ENCODE peak calls at places on chromosomes 12 and 14, in four cellular contexts. W is HepG2, D is K562, K is GM12878. S is an unnamed sample.

GRCh38 chr12:59151243-59151642 is 230.9 kb upstream of the LRIG3 start:
- DNase-seq in K (no peak), D (no peak), W (no peak), S (no peak)

GRCh38 chr12:78392918-78393317 is 471.7 kb upstream of the SYT1 start:
- DNase-seq in K (no peak), W (no peak), D (no peak), S (no peak)

GRCh38 chr14:32513571-32514009 is 184.5 kb downstream of the AKAP6 start:
- DNase-seq in W (no peak), K (no peak), D (no peak), S (no peak)

GRCh38 chr12:91637789-91638624 is 455.4 kb upstream of the DCN start:
- DNase-seq in K (no peak), W (no peak), D (no peak), S (no peak)

GRCh38 chr12:97283297-97283696 is 179.3 kb upstream of the RMST start:
- DNase-seq in D (peak), K (no peak), W (no peak), S (no peak)

GRCh38 chr12:100733817-100734593 is 60.6 kb upstream of the ANO4 start:
- DNase-seq in W (peak), D (peak), K (no peak), S (peak)

GRCh38 chr14:54881235-54881760 is 21.3 kb downstream of the GCH1 start:
- DNase-seq in D (no peak), W (no peak), K (peak), S (no peak)

GRCh38 chr12:122545855-122546254 is 18.8 kb downstream of the KNTC1 start:
- DNase-seq in D (no peak), K (no peak), W (no peak), S (no peak)

GRCh38 chr12:50751921-50752721 is 11.8 kb upstream of the ATF1 start:
- DNase-seq in W (no peak), D (no peak), K (no peak), S (peak)

GRCh38 chr14:94561656-94562010 is 391 bp downstream of the SERPINA4 start:
- DNase-seq in W (no peak), D (no peak), K (no peak), S (no peak)

GRCh38 chr12:127272864-127273263 is 994.1 kb upstream of the TMEM132C start:
- DNase-seq in W (no peak), K (no peak), D (no peak), S (no peak)

GRCh38 chr14:49585803-49586672 is at the start of gene RPS29:
- DNase-seq in K (peak), W (peak), D (peak), S (peak)

GRCh38 chr12:118402251-118402650 is 25.9 kb downstream of the SUDS3 start:
- DNase-seq in W (no peak), D (no peak), K (no peak), S (no peak)

GRCh38 chr12:56684745-56685369 is 3.2 kb downstream of the PTGES3 start:
- DNase-seq in W (no peak), D (no peak), K (no peak), S (peak)

GRCh38 chr12:57607958-57608663 is 3.1 kb upstream of the ARHGEF25 start:
- DNase-seq in D (no peak), K (no peak), W (no peak), S (no peak)

GRCh38 chr12:74334770-74335169 is 202.9 kb upstream of the ATXN7L3B start:
- DNase-seq in W (no peak), K (no peak), D (no peak), S (peak)

GRCh38 chr12:3119745-3120660 is 42.8 kb downstream of the TSPAN9 start:
- DNase-seq in K (no peak), D (no peak), W (no peak), S (no peak)

GRCh38 chr14:64943556-64943955 is 1.0 kb upstream of the GPX2 start:
- DNase-seq in W (no peak), K (no peak), D (no peak), S (no peak)

GRCh38 chr14:75714993-75715392 is 53.9 kb downstream of the TTLL5 start:
- DNase-seq in D (no peak), K (no peak), W (no peak), S (no peak)

GRCh38 chr14:55062517-55063351 is 11.3 kb downstream of the MAPK1IP1L start:
- DNase-seq in W (no peak), K (no peak), D (no peak), S (no peak)

GRCh38 chr14:75372260-75372659 is 55.6 kb upstream of the JDP2 start:
- DNase-seq in K (no peak), D (no peak), W (no peak), S (no peak)

GRCh38 chr12:32483499-32483898 is 84.1 kb downstream of the FGD4 start:
- DNase-seq in W (no peak), K (no peak), D (no peak), S (no peak)

GRCh38 chr14:99968156-99968920 is 96.9 kb upstream of the EVL start:
- DNase-seq in D (no peak), K (no peak), W (no peak), S (no peak)

GRCh38 chr14:101033446-101034165 is 130.1 kb upstream of the RTL1 start:
- DNase-seq in W (no peak), K (no peak), D (no peak), S (no peak)

GRCh38 chr12:132872073-132872855 is 15.1 kb downstream of the CHFR start:
- DNase-seq in D (no peak), W (no peak), K (no peak), S (no peak)

GRCh38 chr12:132874175-132874574 is 13.2 kb downstream of the CHFR start:
- DNase-seq in W (no peak), D (no peak), K (no peak), S (no peak)

GRCh38 chr12:132873724-132874123 is 13.7 kb downstream of the CHFR start:
- DNase-seq in W (no peak), K (no peak), D (no peak), S (no peak)

GRCh38 chr12:132869551-132869950 is 17.9 kb downstream of the CHFR start:
- DNase-seq in W (no peak), D (no peak), K (no peak), S (no peak)

GRCh38 chr12:132872975-132873421 is 14.4 kb downstream of the CHFR start:
- DNase-seq in D (no peak), W (no peak), K (peak), S (no peak)
- TF ChIP-seq POLR2AphosphoS2 in D (no peak), W (no peak), K (no peak), S (no peak)

DNA sequence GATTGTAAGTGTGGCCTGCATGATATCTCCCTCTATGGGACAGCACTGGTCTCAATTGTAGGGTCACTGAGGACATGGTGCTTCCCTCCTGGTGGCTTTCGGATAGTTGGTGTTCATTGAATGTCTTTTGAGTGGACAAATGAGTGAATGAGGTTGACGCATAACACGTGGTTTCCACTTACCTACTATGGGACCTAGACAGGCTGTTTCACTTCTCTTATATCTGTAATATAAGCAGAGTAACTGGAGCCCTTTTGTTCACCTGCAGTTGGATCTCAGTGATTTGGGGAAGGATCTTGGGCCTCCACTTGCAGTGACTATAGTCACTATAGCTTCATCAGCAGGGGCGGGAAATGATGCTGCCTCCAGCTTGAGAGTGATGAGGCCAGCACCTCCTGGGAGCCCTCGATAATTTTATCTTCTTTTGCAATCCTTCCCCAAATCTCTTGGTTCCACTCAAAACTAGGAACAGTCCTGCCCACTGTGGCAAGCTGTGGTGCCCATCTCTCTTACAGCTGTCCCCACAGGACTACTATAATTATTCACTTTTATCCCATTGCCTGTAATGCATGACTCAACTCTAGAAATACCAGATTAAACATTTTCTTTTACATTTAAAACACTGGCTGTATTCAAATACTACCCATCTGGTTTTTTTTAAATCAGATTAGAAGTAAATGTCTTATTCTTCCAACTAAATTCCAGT is 242.9 kb downstream of the CHST11 start:
- DNase-seq in K (peak), W (no peak), D (no peak), S (no peak)
- TF ChIP-seq POLR2AphosphoS2 in K (no peak), W (no peak), D (no peak), S (no peak)

DNA sequence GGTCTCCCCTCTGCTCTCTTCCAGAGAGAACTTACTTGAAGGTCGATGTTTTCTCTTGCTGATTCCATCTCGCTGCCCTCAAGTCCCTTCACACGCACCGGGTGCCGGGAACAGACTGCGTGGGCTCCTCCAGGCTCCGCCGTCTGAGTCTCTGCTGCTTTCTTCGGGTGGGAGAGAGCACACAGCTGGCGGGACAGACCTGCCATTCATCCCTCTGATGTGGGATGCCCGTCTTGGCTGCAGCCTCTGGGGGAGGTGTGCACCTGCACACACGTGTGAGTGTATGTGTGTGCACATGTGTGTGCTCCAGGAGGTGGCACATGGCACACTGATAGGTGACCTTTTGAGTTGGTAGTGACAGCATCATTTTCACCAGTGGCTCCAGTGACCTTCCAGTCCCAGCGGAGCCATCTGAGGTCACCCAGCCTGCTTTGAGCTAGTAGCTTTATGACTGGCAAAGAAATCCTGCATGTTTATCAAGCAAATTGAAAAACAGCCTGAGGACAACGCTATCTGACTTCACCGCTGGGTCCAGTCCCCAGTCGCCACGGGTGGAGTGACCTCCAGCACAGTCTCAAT is at the start of gene NINJ2:
- DNase-seq in W (no peak), D (peak), K (no peak), S (no peak)
- TF ChIP-seq POLR2AphosphoS2 in W (no peak), D (no peak), K (no peak), S (no peak)

GRCh38 chr12:109201496-109201885 is 85.1 kb downstream of the ACACB start:
- DNase-seq in W (no peak), K (no peak), D (no peak), S (no peak)

GRCh38 chr12:109200825-109201495 is 84.6 kb downstream of the ACACB start:
- DNase-seq in D (no peak), W (no peak), K (no peak), S (no peak)

GRCh38 chr12:109203480-109203879 is 87.1 kb downstream of the ACACB start:
- DNase-seq in W (no peak), K (no peak), D (no peak), S (no peak)

GRCh38 chr12:109199324-109199723 is 82.9 kb downstream of the ACACB start:
- DNase-seq in K (no peak), D (no peak), W (no peak), S (no peak)

GRCh38 chr12:109202770-109203169 is 86.4 kb downstream of the ACACB start:
- DNase-seq in W (no peak), K (no peak), D (no peak), S (no peak)
- TF ChIP-seq POLR2AphosphoS2 in W (no peak), K (no peak), D (no peak), S (no peak)

GRCh38 chr12:95607642-95608041 is 56.4 kb upstream of the USP44 start:
- DNase-seq in D (no peak), W (peak), K (no peak), S (no peak)

GRCh38 chr12:95605087-95605486 is 53.8 kb upstream of the USP44 start:
- DNase-seq in W (no peak), D (no peak), K (no peak), S (no peak)

GRCh38 chr12:95605875-95606274 is 54.6 kb upstream of the USP44 start:
- DNase-seq in K (no peak), W (peak), D (no peak), S (no peak)

GRCh38 chr12:95611676-95612309 is 60.5 kb upstream of the USP44 start:
- DNase-seq in D (no peak), K (no peak), W (peak), S (peak)

GRCh38 chr12:95608252-95609033 is 57.2 kb upstream of the USP44 start:
- DNase-seq in K (no peak), W (peak), D (no peak), S (peak)
- TF ChIP-seq POLR2AphosphoS2 in K (no peak), W (no peak), D (no peak), S (no peak)

DNA sequence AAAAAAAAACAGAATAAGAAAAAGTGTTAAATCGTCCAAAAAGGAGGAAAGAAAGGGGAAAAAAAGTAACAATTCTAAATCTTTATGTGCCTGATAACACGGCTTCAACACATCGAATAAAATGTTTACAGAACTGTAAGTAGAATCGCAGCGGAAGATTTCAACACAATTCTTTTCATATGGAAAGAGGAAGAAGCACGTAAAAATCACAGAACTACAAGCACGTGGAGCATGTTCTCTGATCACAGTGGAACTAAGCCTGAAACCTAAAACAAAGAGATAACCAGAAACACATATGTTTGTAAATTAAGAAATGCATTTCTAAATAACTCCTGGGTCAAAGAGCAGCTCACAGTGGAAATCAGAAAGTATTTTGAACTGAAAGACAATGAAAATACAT is 8.7 kb downstream of the CLEC7A start:
- DNase-seq in D (no peak), K (no peak), W (no peak), S (no peak)
- TF ChIP-seq POLR2AphosphoS2 in D (no peak), K (no peak), W (no peak), S (no peak)

DNA sequence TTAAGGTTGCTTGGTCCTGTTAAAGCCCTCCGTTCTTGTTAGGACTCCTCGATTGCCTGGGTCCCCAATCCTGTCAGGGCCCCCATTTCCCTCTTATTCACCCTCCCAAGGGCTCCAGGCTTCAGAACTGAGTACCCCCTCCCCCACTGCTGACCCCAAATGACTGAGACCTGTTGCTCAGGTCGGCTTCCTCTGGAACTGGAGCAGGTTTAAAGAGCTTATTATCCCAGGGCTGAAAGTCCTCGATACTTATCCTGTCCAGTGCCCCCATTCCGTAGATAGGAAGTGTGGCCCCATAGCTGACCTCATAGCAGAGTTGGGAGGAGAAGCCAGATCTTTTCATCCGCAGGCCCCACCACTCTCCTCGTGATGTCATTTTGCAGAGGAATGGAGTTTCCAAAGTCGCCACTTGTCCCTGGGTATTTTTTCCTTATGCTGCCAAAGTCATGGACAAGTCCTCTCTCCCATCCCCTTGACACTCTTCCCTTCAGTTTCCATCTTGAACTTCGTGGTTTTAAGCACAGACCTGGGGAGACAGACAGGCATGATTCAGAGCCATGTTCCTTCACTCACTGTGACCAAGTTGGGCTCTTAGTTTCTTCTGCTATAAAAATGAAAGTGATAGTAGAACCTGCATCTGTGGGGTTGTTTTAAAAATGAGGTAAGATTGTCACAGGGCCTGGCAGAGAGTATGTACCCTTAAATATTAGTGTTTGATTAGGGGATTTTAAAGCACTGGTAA is 1.2 kb downstream of the USP30 start:
- DNase-seq in W (peak), D (peak), K (peak), S (no peak)
- TF ChIP-seq POLR2AphosphoS2 in W (no peak), D (no peak), K (no peak), S (no peak)

DNA sequence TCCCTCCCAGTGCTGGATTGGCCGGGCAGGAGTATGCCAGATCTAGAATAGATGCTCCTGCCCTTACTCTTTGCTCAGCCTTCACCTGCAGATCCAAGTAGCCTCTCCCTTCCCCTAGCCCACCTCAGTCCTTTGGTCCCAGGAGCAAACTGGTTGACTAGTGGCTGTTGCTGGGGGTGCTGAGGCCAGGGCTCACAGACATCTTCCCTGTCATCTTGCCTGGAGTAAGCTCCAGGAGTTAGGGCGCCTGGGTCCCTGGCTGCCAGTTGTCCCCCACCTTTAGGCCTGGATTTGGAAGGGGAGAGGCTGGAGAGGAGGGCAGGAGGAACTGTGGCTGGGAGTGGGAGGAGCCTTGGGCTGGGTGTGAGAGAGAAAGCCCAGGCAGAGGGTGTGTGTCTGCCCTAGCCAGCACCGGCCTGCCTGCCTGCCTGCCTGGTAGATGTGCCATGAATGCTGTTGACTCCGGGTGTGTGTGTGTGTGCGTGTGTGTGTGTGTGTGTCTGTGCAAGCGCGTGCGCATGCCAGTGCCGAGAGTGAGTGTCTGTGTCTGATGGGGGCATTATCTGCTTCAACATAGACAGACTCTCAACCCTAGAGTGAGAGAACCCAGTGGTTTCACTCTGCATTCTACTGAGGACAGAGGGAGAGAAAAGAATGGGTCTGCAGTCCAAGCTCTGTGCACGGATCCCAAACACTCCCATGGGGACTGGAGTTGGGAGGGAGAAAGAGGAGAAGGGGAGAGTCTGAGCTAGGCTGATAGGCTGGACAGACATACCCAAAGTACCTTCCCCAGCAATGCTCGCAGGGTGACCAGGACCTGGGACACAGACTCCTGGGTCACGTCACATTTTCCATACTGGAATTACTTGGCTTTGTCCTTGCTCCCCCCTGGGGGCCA is 881 bp upstream of the RARG start:
- DNase-seq in D (peak), W (no peak), K (no peak), S (peak)
- TF ChIP-seq POLR2AphosphoS2 in D (no peak), W (no peak), K (no peak), S (no peak)